ENCODE peak calls at places on chromosomes 3 and 15, in nine cellular contexts. One of them, this sample, is unnamed.

GRCh38 chr15:65434201-65434600 is 11.5 kb upstream of the IGDCC4 start:
- DNase-seq in SK-N-SH: no peak
- DNase-seq in activated naive CD4-positive, alpha-beta T cell treated with anti-CD3 and anti-CD28 coated beads, Interleukin-2, amount 10 ng/mL, durations not matched to agents 7 days and 5 days: no peak
- DNase-seq in iris pigment epithelial cell: no peak
- DNase-seq in NCI-H1417: no peak
- DNase-seq in activated CD4-positive, alpha-beta memory T cell treated with anti-CD3 and anti-CD28 coated beads, Interleukin-2, amount 10 ng/mL, durations not matched to agents 7 days and 5 days: no peak
- DNase-seq in GM04504: no peak
- DNase-seq in tibial artery: no peak
- DNase-seq in fibroblast of gingiva: no peak
- DNase-seq in this sample: no peak

GRCh38 chr15:62326460-62327011 is 161.5 kb upstream of the C2CD4B start:
- DNase-seq in activated naive CD4-positive, alpha-beta T cell treated with anti-CD3 and anti-CD28 coated beads, Interleukin-2, amount 10 ng/mL, durations not matched to agents 7 days and 5 days: no peak
- DNase-seq in iris pigment epithelial cell: no peak
- DNase-seq in SK-N-SH: peak
- DNase-seq in activated CD4-positive, alpha-beta memory T cell treated with anti-CD3 and anti-CD28 coated beads, Interleukin-2, amount 10 ng/mL, durations not matched to agents 7 days and 5 days: no peak
- DNase-seq in NCI-H1417: no peak
- DNase-seq in GM04504: no peak
- DNase-seq in fibroblast of gingiva: no peak
- DNase-seq in tibial artery: no peak
- DNase-seq in this sample: no peak

GRCh38 chr15:90040618-90041017 is 39.5 kb downstream of the ZNF710 start:
- DNase-seq in activated naive CD4-positive, alpha-beta T cell treated with anti-CD3 and anti-CD28 coated beads, Interleukin-2, amount 10 ng/mL, durations not matched to agents 7 days and 5 days: no peak
- DNase-seq in activated CD4-positive, alpha-beta memory T cell treated with anti-CD3 and anti-CD28 coated beads, Interleukin-2, amount 10 ng/mL, durations not matched to agents 7 days and 5 days: no peak
- DNase-seq in GM04504: no peak
- DNase-seq in NCI-H1417: no peak
- DNase-seq in fibroblast of gingiva: no peak
- DNase-seq in iris pigment epithelial cell: no peak
- DNase-seq in SK-N-SH: no peak
- DNase-seq in tibial artery: no peak
- DNase-seq in this sample: no peak

GRCh38 chr3:140469491-140469890 is 208.4 kb upstream of the TRIM42 start:
- DNase-seq in GM04504: no peak
- DNase-seq in SK-N-SH: no peak
- DNase-seq in activated CD4-positive, alpha-beta memory T cell treated with anti-CD3 and anti-CD28 coated beads, Interleukin-2, amount 10 ng/mL, durations not matched to agents 7 days and 5 days: no peak
- DNase-seq in tibial artery: no peak
- DNase-seq in activated naive CD4-positive, alpha-beta T cell treated with anti-CD3 and anti-CD28 coated beads, Interleukin-2, amount 10 ng/mL, durations not matched to agents 7 days and 5 days: no peak
- DNase-seq in NCI-H1417: no peak
- DNase-seq in fibroblast of gingiva: peak
- DNase-seq in iris pigment epithelial cell: no peak
- DNase-seq in this sample: no peak

GRCh38 chr3:188807002-188807401 is 364.8 kb upstream of the TPRG1 start:
- DNase-seq in activated naive CD4-positive, alpha-beta T cell treated with anti-CD3 and anti-CD28 coated beads, Interleukin-2, amount 10 ng/mL, durations not matched to agents 7 days and 5 days: no peak
- DNase-seq in activated CD4-positive, alpha-beta memory T cell treated with anti-CD3 and anti-CD28 coated beads, Interleukin-2, amount 10 ng/mL, durations not matched to agents 7 days and 5 days: no peak
- DNase-seq in tibial artery: no peak
- DNase-seq in fibroblast of gingiva: peak
- DNase-seq in iris pigment epithelial cell: no peak
- DNase-seq in SK-N-SH: no peak
- DNase-seq in NCI-H1417: peak
- DNase-seq in GM04504: no peak
- DNase-seq in this sample: no peak

GRCh38 chr3:126553284-126553811 is 5.4 kb downstream of the C3orf22 start:
- DNase-seq in activated naive CD4-positive, alpha-beta T cell treated with anti-CD3 and anti-CD28 coated beads, Interleukin-2, amount 10 ng/mL, durations not matched to agents 7 days and 5 days: no peak
- DNase-seq in NCI-H1417: no peak
- DNase-seq in tibial artery: no peak
- DNase-seq in SK-N-SH: peak
- DNase-seq in GM04504: no peak
- DNase-seq in activated CD4-positive, alpha-beta memory T cell treated with anti-CD3 and anti-CD28 coated beads, Interleukin-2, amount 10 ng/mL, durations not matched to agents 7 days and 5 days: peak
- DNase-seq in iris pigment epithelial cell: no peak
- DNase-seq in fibroblast of gingiva: no peak
- DNase-seq in this sample: no peak

GRCh38 chr15:86611392-86612040 is 531.8 kb downstream of the AGBL1 start:
- DNase-seq in fibroblast of gingiva: no peak
- DNase-seq in activated naive CD4-positive, alpha-beta T cell treated with anti-CD3 and anti-CD28 coated beads, Interleukin-2, amount 10 ng/mL, durations not matched to agents 7 days and 5 days: peak
- DNase-seq in tibial artery: no peak
- DNase-seq in SK-N-SH: no peak
- DNase-seq in activated CD4-positive, alpha-beta memory T cell treated with anti-CD3 and anti-CD28 coated beads, Interleukin-2, amount 10 ng/mL, durations not matched to agents 7 days and 5 days: peak
- DNase-seq in iris pigment epithelial cell: peak
- DNase-seq in NCI-H1417: no peak
- DNase-seq in GM04504: no peak
- DNase-seq in this sample: no peak

GRCh38 chr3:128726691-128727031 is 678 bp downstream of the RAB7A start:
- DNase-seq in iris pigment epithelial cell: peak
- DNase-seq in GM04504: peak
- DNase-seq in SK-N-SH: no peak
- DNase-seq in tibial artery: peak
- DNase-seq in activated CD4-positive, alpha-beta memory T cell treated with anti-CD3 and anti-CD28 coated beads, Interleukin-2, amount 10 ng/mL, durations not matched to agents 7 days and 5 days: peak
- DNase-seq in activated naive CD4-positive, alpha-beta T cell treated with anti-CD3 and anti-CD28 coated beads, Interleukin-2, amount 10 ng/mL, durations not matched to agents 7 days and 5 days: peak
- DNase-seq in NCI-H1417: no peak
- DNase-seq in fibroblast of gingiva: peak
- DNase-seq in this sample: no peak

GRCh38 chr3:47163023-47163989 is 607 bp downstream of the SETD2 start:
- DNase-seq in iris pigment epithelial cell: peak
- DNase-seq in fibroblast of gingiva: peak
- DNase-seq in activated naive CD4-positive, alpha-beta T cell treated with anti-CD3 and anti-CD28 coated beads, Interleukin-2, amount 10 ng/mL, durations not matched to agents 7 days and 5 days: peak
- DNase-seq in SK-N-SH: peak
- DNase-seq in NCI-H1417: peak
- DNase-seq in GM04504: no peak
- DNase-seq in tibial artery: peak
- DNase-seq in activated CD4-positive, alpha-beta memory T cell treated with anti-CD3 and anti-CD28 coated beads, Interleukin-2, amount 10 ng/mL, durations not matched to agents 7 days and 5 days: peak
- DNase-seq in this sample: peak

GRCh38 chr15:57610130-57610529 is 18.4 kb downstream of the MYZAP start:
- DNase-seq in SK-N-SH: no peak
- DNase-seq in fibroblast of gingiva: peak
- DNase-seq in iris pigment epithelial cell: peak
- DNase-seq in activated CD4-positive, alpha-beta memory T cell treated with anti-CD3 and anti-CD28 coated beads, Interleukin-2, amount 10 ng/mL, durations not matched to agents 7 days and 5 days: no peak
- DNase-seq in tibial artery: no peak
- DNase-seq in GM04504: peak
- DNase-seq in activated naive CD4-positive, alpha-beta T cell treated with anti-CD3 and anti-CD28 coated beads, Interleukin-2, amount 10 ng/mL, durations not matched to agents 7 days and 5 days: no peak
- DNase-seq in NCI-H1417: no peak
- DNase-seq in this sample: peak

GRCh38 chr15:67072442-67072841 is 7.0 kb downstream of the SMAD3 start:
- DNase-seq in NCI-H1417: no peak
- DNase-seq in activated naive CD4-positive, alpha-beta T cell treated with anti-CD3 and anti-CD28 coated beads, Interleukin-2, amount 10 ng/mL, durations not matched to agents 7 days and 5 days: no peak
- DNase-seq in SK-N-SH: no peak
- DNase-seq in fibroblast of gingiva: no peak
- DNase-seq in iris pigment epithelial cell: no peak
- DNase-seq in GM04504: no peak
- DNase-seq in activated CD4-positive, alpha-beta memory T cell treated with anti-CD3 and anti-CD28 coated beads, Interleukin-2, amount 10 ng/mL, durations not matched to agents 7 days and 5 days: no peak
- DNase-seq in tibial artery: no peak
- DNase-seq in this sample: no peak

GRCh38 chr3:55486857-55487375 is at the start of gene WNT5A:
- DNase-seq in iris pigment epithelial cell: peak
- DNase-seq in SK-N-SH: peak
- DNase-seq in tibial artery: no peak
- DNase-seq in NCI-H1417: no peak
- DNase-seq in activated CD4-positive, alpha-beta memory T cell treated with anti-CD3 and anti-CD28 coated beads, Interleukin-2, amount 10 ng/mL, durations not matched to agents 7 days and 5 days: no peak
- DNase-seq in fibroblast of gingiva: peak
- DNase-seq in GM04504: no peak
- DNase-seq in activated naive CD4-positive, alpha-beta T cell treated with anti-CD3 and anti-CD28 coated beads, Interleukin-2, amount 10 ng/mL, durations not matched to agents 7 days and 5 days: no peak
- DNase-seq in this sample: no peak

GRCh38 chr3:95167748-95168147 is 1104.9 kb downstream of the NSUN3 start:
- DNase-seq in SK-N-SH: no peak
- DNase-seq in activated naive CD4-positive, alpha-beta T cell treated with anti-CD3 and anti-CD28 coated beads, Interleukin-2, amount 10 ng/mL, durations not matched to agents 7 days and 5 days: no peak
- DNase-seq in fibroblast of gingiva: no peak
- DNase-seq in activated CD4-positive, alpha-beta memory T cell treated with anti-CD3 and anti-CD28 coated beads, Interleukin-2, amount 10 ng/mL, durations not matched to agents 7 days and 5 days: no peak
- DNase-seq in NCI-H1417: no peak
- DNase-seq in GM04504: no peak
- DNase-seq in tibial artery: no peak
- DNase-seq in iris pigment epithelial cell: no peak
- DNase-seq in this sample: no peak

GRCh38 chr3:13218541-13218908 is 145.3 kb upstream of the IQSEC1 start:
- DNase-seq in iris pigment epithelial cell: no peak
- DNase-seq in GM04504: no peak
- DNase-seq in activated naive CD4-positive, alpha-beta T cell treated with anti-CD3 and anti-CD28 coated beads, Interleukin-2, amount 10 ng/mL, durations not matched to agents 7 days and 5 days: no peak
- DNase-seq in SK-N-SH: no peak
- DNase-seq in tibial artery: no peak
- DNase-seq in activated CD4-positive, alpha-beta memory T cell treated with anti-CD3 and anti-CD28 coated beads, Interleukin-2, amount 10 ng/mL, durations not matched to agents 7 days and 5 days: no peak
- DNase-seq in fibroblast of gingiva: no peak
- DNase-seq in NCI-H1417: no peak
- DNase-seq in this sample: no peak

GRCh38 chr3:177640319-177640997 is 443.2 kb upstream of the TBL1XR1 start:
- DNase-seq in iris pigment epithelial cell: no peak
- DNase-seq in activated CD4-positive, alpha-beta memory T cell treated with anti-CD3 and anti-CD28 coated beads, Interleukin-2, amount 10 ng/mL, durations not matched to agents 7 days and 5 days: no peak
- DNase-seq in fibroblast of gingiva: no peak
- DNase-seq in GM04504: no peak
- DNase-seq in tibial artery: no peak
- DNase-seq in activated naive CD4-positive, alpha-beta T cell treated with anti-CD3 and anti-CD28 coated beads, Interleukin-2, amount 10 ng/mL, durations not matched to agents 7 days and 5 days: no peak
- DNase-seq in NCI-H1417: peak
- DNase-seq in SK-N-SH: no peak
- DNase-seq in this sample: no peak

GRCh38 chr3:53163459-53164387 is 2.7 kb downstream of the PRKCD start:
- DNase-seq in SK-N-SH: no peak
- DNase-seq in activated CD4-positive, alpha-beta memory T cell treated with anti-CD3 and anti-CD28 coated beads, Interleukin-2, amount 10 ng/mL, durations not matched to agents 7 days and 5 days: no peak
- DNase-seq in fibroblast of gingiva: no peak
- DNase-seq in activated naive CD4-positive, alpha-beta T cell treated with anti-CD3 and anti-CD28 coated beads, Interleukin-2, amount 10 ng/mL, durations not matched to agents 7 days and 5 days: no peak
- DNase-seq in iris pigment epithelial cell: no peak
- DNase-seq in tibial artery: no peak
- DNase-seq in NCI-H1417: no peak
- DNase-seq in GM04504: no peak
- DNase-seq in this sample: no peak

GRCh38 chr3:9147215-9147895 is 102.1 kb downstream of the SRGAP3 start:
- DNase-seq in activated naive CD4-positive, alpha-beta T cell treated with anti-CD3 and anti-CD28 coated beads, Interleukin-2, amount 10 ng/mL, durations not matched to agents 7 days and 5 days: no peak
- DNase-seq in tibial artery: no peak
- DNase-seq in NCI-H1417: no peak
- DNase-seq in iris pigment epithelial cell: no peak
- DNase-seq in fibroblast of gingiva: no peak
- DNase-seq in SK-N-SH: no peak
- DNase-seq in activated CD4-positive, alpha-beta memory T cell treated with anti-CD3 and anti-CD28 coated beads, Interleukin-2, amount 10 ng/mL, durations not matched to agents 7 days and 5 days: no peak
- DNase-seq in GM04504: no peak
- DNase-seq in this sample: no peak

GRCh38 chr15:68042156-68042854 is 11.8 kb upstream of the PIAS1 start:
- DNase-seq in SK-N-SH: no peak
- DNase-seq in NCI-H1417: no peak
- DNase-seq in fibroblast of gingiva: no peak
- DNase-seq in GM04504: no peak
- DNase-seq in activated CD4-positive, alpha-beta memory T cell treated with anti-CD3 and anti-CD28 coated beads, Interleukin-2, amount 10 ng/mL, durations not matched to agents 7 days and 5 days: no peak
- DNase-seq in activated naive CD4-positive, alpha-beta T cell treated with anti-CD3 and anti-CD28 coated beads, Interleukin-2, amount 10 ng/mL, durations not matched to agents 7 days and 5 days: no peak
- DNase-seq in iris pigment epithelial cell: no peak
- DNase-seq in tibial artery: no peak
- DNase-seq in this sample: no peak

This sample was measured in HTR-8/SVneo.